ENCODE peak calls at places on chromosomes 4 and X, in six cellular contexts. S is pancreas, Y is fibroblast of the aortic adventitia, P is lower lobe of right lung, K is tibial nerve, A is brain microvascular endothelial cell. D is an unnamed sample.

GRCh38 chrX:11103006-11103405 is 8.1 kb upstream of the HCCS start:
- DNase-seq in S (no peak), Y (no peak), P (no peak), K (no peak), A (no peak), D (no peak)

GRCh38 chr4:105061136-105061696 is 85.5 kb upstream of the TET2 start:
- DNase-seq in S (no peak), Y (peak; percentile 94), P (no peak), K (no peak), A (no peak), D (peak; percentile 53)

GRCh38 chrX:46573896-46574336 is 351 bp downstream of the CHST7 start:
- DNase-seq in S (peak; percentile 40), Y (no peak), P (peak; percentile 73), K (peak; percentile 25), A (peak; percentile 31), D (peak; percentile 57)

GRCh38 chr4:103400405-103400804 is 202.3 kb upstream of the CENPE start:
- DNase-seq in S (no peak), Y (peak; percentile 1), P (no peak), K (no peak), A (peak; percentile 70), D (no peak)

GRCh38 chrX:100654256-100654655 is 10.3 kb downstream of the SRPX2 start:
- DNase-seq in S (no peak), Y (no peak), P (no peak), K (no peak), A (no peak), D (no peak)

GRCh38 chr4:31088600-31089230 is 368.5 kb downstream of the PCDH7 start:
- DNase-seq in S (no peak), Y (peak; percentile 84), P (no peak), K (no peak), A (peak; percentile 67), D (no peak)

GRCh38 chr4:145179201-145179860 is 1.1 kb downstream of the OTUD4 start:
- DNase-seq in S (peak; percentile 73), Y (peak; percentile 50), P (peak; percentile 87), K (peak; percentile 46), A (peak; percentile 41), D (peak; percentile 85)

GRCh38 chr4:71186566-71187398 is 152.0 kb upstream of the SLC4A4 start:
- DNase-seq in S (peak; percentile 78), Y (peak; percentile 50), P (peak; percentile 72), K (no peak), A (no peak), D (peak; percentile 77)

GRCh38 chr4:18075823-18076433 is 54.4 kb upstream of the LCORL start:
- DNase-seq in S (no peak), Y (no peak), P (no peak), K (peak; percentile 9), A (no peak), D (no peak)

GRCh38 chr4:145804134-145804533 is 124.2 kb downstream of the C4orf51 start:
- DNase-seq in S (no peak), Y (peak; percentile 97), P (no peak), K (peak; percentile 38), A (peak; percentile 80), D (no peak)

GRCh38 chr4:82268826-82269193 is 105.0 kb downstream of the HNRNPD start:
- DNase-seq in S (no peak), Y (no peak), P (no peak), K (no peak), A (no peak), D (no peak)

GRCh38 chr4:117664706-117665444 is 369.4 kb upstream of the NDST3 start:
- DNase-seq in S (no peak), Y (no peak), P (no peak), K (no peak), A (no peak), D (no peak)

DNA sequence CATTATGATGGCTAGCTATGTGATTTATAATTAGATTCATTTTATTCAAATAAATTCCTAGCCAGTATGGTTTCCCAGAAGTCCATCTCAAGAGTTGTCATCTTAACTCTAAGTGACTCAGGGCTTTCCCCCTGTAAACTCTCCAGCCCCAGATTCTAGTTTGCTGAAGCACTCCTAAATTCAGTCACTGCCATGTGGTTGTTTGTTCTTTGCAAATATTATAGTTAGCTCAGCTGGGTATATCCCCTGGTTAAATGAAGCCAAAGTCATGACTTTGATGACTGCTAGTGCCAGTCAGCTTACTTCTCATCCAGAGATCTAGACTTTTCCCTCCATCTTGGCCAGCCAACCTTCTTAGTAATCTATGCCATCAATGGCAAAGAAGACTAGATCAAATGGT is 126.0 kb downstream of the GRIA3 start:
- DNase-seq in S (no peak), Y (no peak), P (no peak), K (no peak), A (no peak), D (no peak)
- TF ChIP-seq CTCF in S (no peak), Y (no peak), P (no peak), K (no peak), A (no peak), D (no peak)

DNA sequence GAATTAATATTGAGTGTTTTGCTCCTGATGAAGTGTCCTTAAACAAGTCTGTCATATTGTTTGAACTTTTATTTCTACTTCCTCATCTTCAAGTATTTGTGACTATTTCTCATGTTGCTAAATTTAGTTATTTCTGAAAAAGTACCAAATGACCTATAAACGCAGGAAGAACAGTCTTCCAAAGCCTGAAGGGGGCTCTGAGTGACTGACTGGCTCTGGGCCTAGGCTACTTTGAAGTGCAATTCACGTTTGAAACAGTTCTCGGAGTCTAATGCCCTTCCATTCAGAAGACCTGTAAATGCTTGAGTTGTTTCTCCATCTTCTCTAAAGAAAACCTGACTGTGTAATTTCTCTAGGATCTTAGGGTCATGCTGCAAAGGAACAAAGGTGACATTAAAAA is 26.5 kb downstream of the GALNT7 start:
- DNase-seq in S (no peak), Y (no peak), P (no peak), K (no peak), A (no peak), D (no peak)
- TF ChIP-seq CTCF in S (no peak), Y (no peak), P (no peak), K (no peak), A (no peak), D (no peak)

DNA sequence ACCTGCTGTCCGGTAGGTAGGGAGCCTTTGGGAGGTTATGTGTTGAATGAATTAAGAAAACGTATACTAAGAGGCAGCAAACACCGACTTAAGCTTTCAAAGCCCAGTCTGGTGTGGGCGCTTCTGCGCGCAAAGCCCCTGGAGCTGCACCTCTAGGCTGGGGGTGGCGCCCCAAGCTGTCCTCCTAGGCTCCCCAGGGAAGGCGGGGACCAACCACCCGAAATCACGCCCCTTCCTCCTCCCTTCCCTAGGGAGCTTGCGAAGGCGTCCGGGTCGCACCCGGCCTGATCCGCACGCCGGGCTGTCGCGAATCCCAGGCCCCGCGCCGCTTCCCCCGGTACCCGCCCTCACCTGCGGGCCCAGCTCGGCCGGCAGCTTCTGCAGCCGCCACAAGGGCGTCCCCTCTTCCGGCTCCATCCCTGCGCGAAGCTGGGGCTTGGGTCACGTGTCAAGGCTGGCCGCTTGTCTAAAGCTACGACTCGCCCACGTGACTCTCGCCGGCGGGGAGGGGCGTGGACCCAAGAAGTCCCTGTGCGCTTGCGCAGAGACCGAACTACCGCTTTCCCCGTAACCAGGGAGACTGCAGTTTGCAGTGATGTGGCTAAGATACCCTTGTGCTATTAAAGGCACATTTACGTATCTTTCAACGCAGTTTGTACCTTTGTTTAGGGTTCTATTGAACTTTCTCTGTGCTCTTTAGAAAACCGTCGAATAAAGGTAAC is at the start of gene COMMD8:
- DNase-seq in S (peak; percentile 96), Y (peak; percentile 96), P (peak; percentile 99), K (peak; percentile 96), A (peak; percentile 98), D (peak; percentile 92)
- TF ChIP-seq CTCF in S (peak; percentile 24), Y (peak; percentile 44), P (peak; percentile 42), K (no peak), A (peak; percentile 49), D (peak; percentile 22)

GRCh38 chrX:73930300-73930699 is 367.3 kb downstream of the CHIC1 start:
- DNase-seq in S (no peak), Y (no peak), P (no peak), K (no peak), A (no peak), D (no peak)
- TF ChIP-seq CTCF in S (no peak), Y (no peak), P (no peak), K (no peak), A (no peak), D (no peak)

GRCh38 chrX:41122664-41123257 is 37.5 kb downstream of the USP9X start:
- DNase-seq in S (no peak), Y (no peak), P (no peak), K (no peak), A (no peak), D (no peak)
- TF ChIP-seq CTCF in S (no peak), Y (no peak), P (no peak), K (no peak), A (no peak), D (no peak)

DNA sequence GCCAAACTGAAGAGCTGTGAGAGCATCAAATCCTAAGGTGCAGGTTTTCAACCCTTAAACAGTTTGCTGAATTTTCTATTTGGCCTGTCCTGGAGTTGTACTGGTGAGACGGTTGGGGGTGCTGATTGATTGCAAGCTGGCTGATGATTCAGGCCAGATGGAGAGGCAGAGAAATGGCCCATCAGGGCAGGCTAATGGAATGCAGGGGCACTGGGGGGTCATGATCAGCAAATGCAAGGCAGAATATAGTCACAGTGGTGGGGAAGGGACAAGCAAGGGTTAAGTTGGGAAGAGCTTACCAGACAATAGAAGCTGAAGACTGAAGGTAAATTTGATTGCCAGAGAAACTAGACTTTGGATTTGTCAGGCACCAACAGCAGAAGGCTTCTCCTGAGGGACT is 4.2 kb upstream of the AADAT start:
- DNase-seq in S (no peak), Y (no peak), P (no peak), K (no peak), A (no peak), D (no peak)
- TF ChIP-seq CTCF in S (no peak), Y (no peak), P (no peak), K (no peak), A (no peak), D (no peak)

GRCh38 chr4:39808231-39808749 is 110.4 kb downstream of the UBE2K start:
- DNase-seq in S (no peak), Y (no peak), P (no peak), K (no peak), A (no peak), D (no peak)
- TF ChIP-seq CTCF in S (no peak), Y (no peak), P (no peak), K (no peak), A (no peak), D (no peak)

DNA sequence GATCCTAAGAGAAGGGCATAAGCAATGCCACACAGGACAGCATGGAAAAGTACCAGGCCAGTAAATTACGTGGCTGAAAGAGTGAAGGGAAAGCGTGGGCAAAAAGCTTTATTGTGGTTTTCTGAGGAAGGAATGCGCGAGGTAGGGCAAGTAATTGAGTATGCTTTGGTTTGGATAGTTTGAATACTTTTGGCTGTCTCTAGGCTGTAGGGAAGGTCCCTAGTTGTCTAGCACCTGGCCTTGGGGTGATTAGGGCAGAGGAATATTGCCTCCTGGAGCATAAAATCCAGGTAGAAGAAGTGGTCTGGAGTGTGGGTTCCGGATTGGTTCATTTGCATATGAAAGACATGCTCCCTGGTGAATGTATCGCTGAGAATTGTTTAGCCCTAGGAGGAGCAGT is 46.4 kb upstream of the NALF2 start:
- DNase-seq in S (no peak), Y (no peak), P (no peak), K (no peak), A (no peak), D (no peak)
- TF ChIP-seq CTCF in S (no peak), Y (no peak), P (no peak), K (no peak), A (no peak), D (no peak)

GRCh38 chr4:99998062-99998880 is 48.2 kb upstream of the H2AZ1 start:
- DNase-seq in S (no peak), Y (peak; percentile 67), P (no peak), K (no peak), A (peak; percentile 40), D (peak; percentile 32)
- TF ChIP-seq CTCF in S (no peak), Y (peak; percentile 50), P (no peak), K (peak; percentile 3), A (peak; percentile 29), D (peak; percentile 44)